ENCODE peak calls at places on chromosome 14, in nine cellular contexts. B is transverse colon; W is HL-60; M is ovary; A is right atrium auricular region; Q is GM12864; U is psoas muscle; G is activated CD8-positive, alpha-beta T cell treated with anti-CD3 and anti-CD28 coated beads for 36 hours; N is omental fat pad. X is an unnamed sample.

GRCh38 chr14:69982220-69982795 is 103.1 kb downstream of the SMOC1 start:
- DNase-seq in U (no peak), M (no peak), B (no peak), W (no peak), N (no peak), Q (no peak), G (no peak), A (no peak), X (no peak)

GRCh38 chr14:105862581-105863239 is 336.3 kb downstream of the TMEM121 start:
- DNase-seq in G (no peak), N (no peak), W (no peak), B (peak), A (no peak), M (peak), Q (no peak), U (no peak), X (no peak)

GRCh38 chr14:22887990-22888378 is 5.0 kb downstream of the REM2 start:
- DNase-seq in N (no peak), A (no peak), W (no peak), B (peak), U (no peak), G (peak), Q (peak), M (no peak), X (peak)

GRCh38 chr14:79293482-79293881 is 917.8 kb downstream of the DIO2 start:
- DNase-seq in Q (no peak), N (no peak), W (no peak), A (no peak), B (no peak), U (no peak), M (no peak), G (no peak), X (no peak)

GRCh38 chr14:42222924-42223471 is 616.3 kb downstream of the LRFN5 start:
- DNase-seq in M (no peak), U (no peak), W (no peak), N (no peak), B (peak), G (no peak), Q (peak), A (no peak), X (peak)

GRCh38 chr14:71651228-71651627 is 281.0 kb upstream of the RGS6 start:
- DNase-seq in W (no peak), B (no peak), U (no peak), N (no peak), Q (no peak), G (no peak), M (no peak), A (no peak), X (no peak)

GRCh38 chr14:23608454-23608853 is 27.7 kb upstream of the DHRS2 start:
- DNase-seq in Q (no peak), N (no peak), U (no peak), M (no peak), A (no peak), B (no peak), W (no peak), G (no peak), X (no peak)

GRCh38 chr14:55938249-55938791 is 179.9 kb upstream of the PELI2 start:
- DNase-seq in W (no peak), A (no peak), G (no peak), N (no peak), M (no peak), U (no peak), B (peak), Q (no peak), X (no peak)

GRCh38 chr14:75537071-75537470 is 14.8 kb downstream of the BATF start:
- DNase-seq in B (no peak), N (no peak), M (no peak), G (no peak), A (no peak), W (no peak), Q (no peak), U (no peak), X (no peak)

GRCh38 chr14:90587252-90587910 is 190.6 kb downstream of the CALM1 start:
- DNase-seq in Q (no peak), B (no peak), N (no peak), G (no peak), U (no peak), M (no peak), W (no peak), A (no peak), X (no peak)

GRCh38 chr14:51342226-51342625 is 102.2 kb downstream of the TMX1 start:
- DNase-seq in B (no peak), U (no peak), M (no peak), G (no peak), N (no peak), Q (no peak), A (no peak), W (no peak), X (no peak)

GRCh38 chr14:67263499-67264149 is 22.4 kb downstream of the PALS1 start:
- DNase-seq in A (no peak), N (no peak), M (no peak), U (no peak), G (no peak), B (no peak), Q (no peak), W (no peak), X (no peak)

GRCh38 chr14:22314183-22314820 is 274.7 kb downstream of the DAD1 start:
- DNase-seq in M (no peak), U (no peak), G (no peak), A (no peak), W (no peak), N (no peak), B (no peak), Q (peak), X (peak)

GRCh38 chr14:76937181-76938091 is 91.1 kb downstream of the IRF2BPL start:
- DNase-seq in N (no peak), G (no peak), Q (no peak), U (peak), M (peak), W (no peak), A (peak), B (peak), X (no peak)

GRCh38 chr14:75566321-75566720 is 12.1 kb upstream of the FLVCR2 start:
- DNase-seq in A (no peak), N (no peak), G (peak), B (no peak), W (no peak), Q (no peak), M (no peak), U (no peak), X (no peak)

GRCh38 chr14:28142400-28143015 is 624.1 kb upstream of the FOXG1 start:
- DNase-seq in G (no peak), U (no peak), Q (no peak), A (no peak), B (no peak), W (no peak), M (no peak), N (no peak), X (no peak)

GRCh38 chr14:68677476-68677875 is 115.4 kb downstream of the ZFP36L1 start:
- DNase-seq in G (no peak), A (no peak), N (no peak), B (no peak), W (no peak), M (no peak), U (no peak), Q (no peak), X (no peak)
- TF ChIP-seq CTCF in G (no peak), A (no peak), N (no peak), B (no peak), W (no peak), M (no peak), U (no peak), Q (no peak), X (no peak)

DNA sequence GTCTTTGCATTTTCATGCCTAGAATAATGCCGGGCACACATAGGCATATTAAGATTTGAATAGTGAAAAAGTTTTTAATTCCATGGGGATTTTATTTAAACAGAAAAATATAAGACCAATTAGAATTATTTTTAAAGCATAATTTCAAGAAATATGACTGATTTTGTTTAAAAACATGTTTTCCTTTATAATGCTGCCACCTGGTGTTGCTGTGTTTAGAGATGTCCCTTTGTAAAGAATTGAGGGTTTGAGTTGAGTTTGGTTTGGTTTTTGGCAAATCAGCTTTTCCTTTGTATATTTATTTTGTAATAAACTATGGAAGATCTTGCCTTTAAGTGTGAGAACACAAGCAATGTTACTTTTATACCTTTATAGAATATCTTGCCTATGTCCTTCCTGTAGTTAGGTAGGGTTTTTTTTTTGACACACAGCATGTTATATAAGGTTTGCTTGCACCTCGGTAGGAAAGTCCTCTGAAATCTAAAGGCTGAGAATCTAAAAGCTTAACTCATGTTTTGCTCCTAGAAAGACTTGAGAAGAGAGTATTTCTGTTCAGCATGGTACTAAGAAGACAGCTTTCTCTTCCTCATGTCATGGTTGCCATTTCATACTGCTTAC is 31.4 kb upstream of the SNAPC1 start:
- DNase-seq in U (no peak), G (no peak), M (no peak), W (no peak), A (no peak), Q (no peak), N (no peak), B (no peak), X (no peak)
- TF ChIP-seq CTCF in U (peak), G (peak), M (peak), W (no peak), A (peak), Q (peak), N (no peak), B (peak), X (peak)

DNA sequence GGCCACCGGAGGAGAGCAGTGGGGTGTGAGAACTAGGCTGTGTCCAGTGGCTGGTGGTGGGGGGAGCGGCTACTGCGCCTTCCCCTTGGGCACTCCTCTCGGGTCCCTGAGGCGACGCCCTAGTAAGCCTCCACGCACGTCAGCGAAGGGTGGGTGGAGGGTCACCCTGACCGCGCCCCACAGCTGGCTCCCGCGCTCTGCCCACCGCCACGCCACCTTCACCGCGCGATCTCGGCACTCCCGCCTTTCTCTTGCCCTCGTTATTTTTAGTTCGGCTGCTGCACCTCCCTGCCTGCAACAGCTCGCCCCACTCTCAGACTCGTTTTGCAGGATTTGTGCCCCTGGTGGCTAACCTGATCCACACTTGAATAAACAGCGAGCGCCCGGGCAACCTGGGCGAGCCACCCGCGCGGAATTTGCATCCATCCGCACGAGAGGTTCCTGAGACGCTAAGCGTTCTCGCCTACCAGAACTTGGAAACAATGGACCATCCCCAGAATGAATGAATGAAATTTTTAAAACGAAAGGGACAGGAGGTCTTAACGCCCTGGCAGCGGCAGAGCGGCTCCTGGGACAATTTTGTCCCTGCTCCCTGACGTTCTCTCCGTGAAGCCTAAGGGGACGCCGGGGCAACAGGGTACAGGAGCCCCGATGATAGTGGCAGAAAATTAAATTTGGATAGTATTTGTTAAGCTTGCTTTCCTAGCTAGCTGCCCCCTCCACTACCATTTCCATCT is 7.0 kb upstream of the BMP4 start:
- DNase-seq in U (peak), G (peak), B (peak), N (no peak), M (peak), Q (no peak), W (no peak), A (peak), X (no peak)
- TF ChIP-seq CTCF in U (peak), G (no peak), B (peak), N (no peak), M (no peak), Q (peak), W (no peak), A (peak), X (no peak)

GRCh38 chr14:98766818-98767217 is 505.2 kb downstream of the BCL11B start:
- DNase-seq in B (no peak), G (no peak), Q (no peak), W (no peak), U (no peak), N (no peak), M (no peak), A (no peak), X (no peak)

GRCh38 chr14:98769326-98769725 is 502.7 kb downstream of the BCL11B start:
- DNase-seq in W (no peak), M (no peak), Q (no peak), G (no peak), A (no peak), U (no peak), B (no peak), N (no peak), X (no peak)

GRCh38 chr14:98775892-98776291 is 496.1 kb downstream of the BCL11B start:
- DNase-seq in M (no peak), B (no peak), Q (no peak), N (no peak), U (no peak), W (no peak), G (no peak), A (no peak), X (no peak)

GRCh38 chr14:98773814-98774213 is 498.2 kb downstream of the BCL11B start:
- DNase-seq in A (no peak), U (no peak), G (no peak), N (no peak), W (no peak), M (no peak), Q (no peak), B (no peak), X (no peak)

DNA sequence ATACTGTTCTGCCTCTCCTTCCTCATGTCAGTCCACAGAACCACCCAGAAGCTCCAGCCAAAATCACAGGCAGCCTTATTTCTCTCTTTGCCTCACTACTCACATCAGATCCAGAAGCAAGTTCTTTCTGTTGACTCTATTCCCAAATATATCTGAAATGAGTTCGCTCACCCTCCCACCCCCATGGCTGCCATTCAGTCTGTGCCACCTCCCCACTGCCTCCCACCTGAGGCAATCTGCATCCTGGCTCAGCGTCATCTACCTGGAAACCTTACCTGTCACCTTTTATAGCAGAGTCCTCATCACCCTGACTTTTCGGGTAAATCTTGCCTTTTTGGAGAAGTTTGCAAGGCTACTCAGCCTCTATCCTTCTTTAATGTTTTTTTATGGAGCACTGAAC is 501.8 kb downstream of the BCL11B start:
- DNase-seq in W (no peak), A (no peak), G (no peak), U (no peak), B (no peak), Q (no peak), M (no peak), N (no peak), X (no peak)
- TF ChIP-seq CTCF in W (no peak), A (no peak), G (no peak), U (no peak), B (no peak), Q (no peak), M (no peak), N (no peak), X (no peak)

DNA sequence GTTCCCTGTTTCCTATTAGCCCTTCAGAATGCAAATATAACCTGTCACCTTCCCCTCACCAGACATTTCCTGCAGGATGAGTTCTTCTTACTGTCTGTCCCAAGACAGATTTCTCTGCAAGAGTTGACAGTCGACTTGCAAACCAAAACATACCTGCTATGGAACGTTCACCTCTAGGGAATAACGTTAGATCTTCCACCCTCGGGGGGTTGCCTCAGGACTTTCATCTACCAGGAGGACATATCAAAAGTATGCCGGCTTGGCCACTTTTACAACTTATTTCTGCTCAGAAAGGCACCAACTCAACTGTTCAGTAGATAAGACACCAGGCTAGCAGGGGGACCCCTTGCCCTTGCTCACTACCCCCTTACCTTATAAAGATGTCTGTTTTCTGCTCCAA is 92.5 kb downstream of the DAAM1 start:
- DNase-seq in M (no peak), A (no peak), U (no peak), B (no peak), W (no peak), Q (no peak), G (no peak), N (no peak), X (no peak)
- TF ChIP-seq CTCF in M (no peak), A (no peak), U (no peak), B (no peak), W (no peak), Q (no peak), G (no peak), N (no peak), X (no peak)